ENCODE peak calls at places on chromosome 20, in six cellular contexts. A is SK-N-SH, U is GM12878, W is HCT116, Y is H1, G is HepG2. K is an unnamed sample.

GRCh38 chr20:49284818-49285217 is 7.0 kb upstream of the ZNFX1 start:
- DNase-seq in A (no peak), U (no peak), W (no peak), Y (no peak), G (no peak), K (no peak)

GRCh38 chr20:53872561-53873248 is 197.7 kb downstream of the BCAS1 start:
- DNase-seq in A (no peak), U (peak; percentile 70), W (no peak), Y (no peak), G (no peak), K (no peak)

GRCh38 chr20:31706607-31707257 is 15.9 kb downstream of the BCL2L1 start:
- DNase-seq in A (no peak), U (no peak), W (no peak), Y (no peak), G (peak; percentile 97), K (no peak)

GRCh38 chr20:11032611-11033010 is 358.8 kb upstream of the JAG1 start:
- DNase-seq in A (no peak), U (no peak), W (no peak), Y (no peak), G (no peak), K (no peak)

GRCh38 chr20:1274485-1275313 is 8.6 kb downstream of the SNPH start:
- DNase-seq in A (peak; percentile 51), U (no peak), W (no peak), Y (no peak), G (no peak), K (no peak)

GRCh38 chr20:2693286-2693995 is 861 bp downstream of the EBF4 start:
- DNase-seq in A (peak; percentile 90), U (no peak), W (no peak), Y (peak; percentile 67), G (no peak), K (no peak)

GRCh38 chr20:58894652-58895051 is 42.1 kb downstream of the GNAS start:
- DNase-seq in A (no peak), U (no peak), W (no peak), Y (no peak), G (no peak), K (no peak)

GRCh38 chr20:531608-532007 is 12.0 kb downstream of the CSNK2A1 start:
- DNase-seq in A (no peak), U (no peak), W (no peak), Y (no peak), G (peak; percentile 50), K (no peak)

GRCh38 chr20:49818810-49819209 is 6.2 kb downstream of the SLC9A8 start:
- DNase-seq in A (no peak), U (no peak), W (no peak), Y (no peak), G (no peak), K (no peak)

GRCh38 chr20:12207875-12208274 is 290.2 kb downstream of the BTBD3 start:
- DNase-seq in A (peak; percentile 5), U (no peak), W (peak; percentile 0), Y (peak; percentile 77), G (peak; percentile 44), K (no peak)

GRCh38 chr20:13102237-13102636 is 93.5 kb downstream of the SPTLC3 start:
- DNase-seq in A (no peak), U (no peak), W (no peak), Y (no peak), G (no peak), K (no peak)

GRCh38 chr20:13464702-13465101 is 174.0 kb downstream of the TASP1 start:
- DNase-seq in A (no peak), U (no peak), W (no peak), Y (no peak), G (no peak), K (no peak)

GRCh38 chr20:25399038-25399430 is 8.4 kb upstream of the ABHD12 start:
- DNase-seq in A (peak; percentile 68), U (no peak), W (peak; percentile 68), Y (no peak), G (peak; percentile 91), K (peak; percentile 47)

GRCh38 chr20:35329435-35330139 is 37.4 kb upstream of the FAM83C start:
- DNase-seq in A (peak; percentile 34), U (no peak), W (no peak), Y (peak; percentile 89), G (peak; percentile 75), K (no peak)

GRCh38 chr20:24095753-24096152 is 107.2 kb upstream of the GGTLC1 start:
- DNase-seq in A (no peak), U (no peak), W (no peak), Y (no peak), G (no peak), K (no peak)

GRCh38 chr20:3275064-3275935 is 36.3 kb upstream of the SLC4A11 start:
- DNase-seq in A (no peak), U (no peak), W (no peak), Y (no peak), G (no peak), K (no peak)

GRCh38 chr20:38293490-38294333 is 10.2 kb upstream of the BPI start:
- DNase-seq in A (no peak), U (no peak), W (no peak), Y (no peak), G (no peak), K (no peak)

GRCh38 chr20:11553603-11554002 is 364.1 kb upstream of the BTBD3 start:
- DNase-seq in A (no peak), U (no peak), W (no peak), Y (no peak), G (peak; percentile 9), K (no peak)

GRCh38 chr20:8306916-8307315 is 174.8 kb downstream of the PLCB1 start:
- DNase-seq in A (peak; percentile 33), U (no peak), W (no peak), Y (no peak), G (no peak), K (no peak)

GRCh38 chr20:46423342-46423741 is 16.9 kb upstream of the ELMO2 start:
- DNase-seq in A (no peak), U (no peak), W (no peak), Y (no peak), G (no peak), K (no peak)

GRCh38 chr20:44018684-44019637 is 104.3 kb downstream of the TOX2 start:
- DNase-seq in A (no peak), U (no peak), W (no peak), Y (no peak), G (no peak), K (no peak)

GRCh38 chr20:53162251-53162835 is 190.2 kb downstream of the TSHZ2 start:
- DNase-seq in A (no peak), U (no peak), W (peak; percentile 42), Y (peak; percentile 54), G (no peak), K (no peak)

GRCh38 chr20:35327074-35327976 is 35.1 kb upstream of the FAM83C start:
- DNase-seq in A (no peak), U (no peak), W (no peak), Y (no peak), G (peak; percentile 100), K (no peak)

GRCh38 chr20:23488470-23488869 is 2.4 kb upstream of the CST8 start:
- DNase-seq in A (no peak), U (no peak), W (no peak), Y (no peak), G (no peak), K (no peak)

GRCh38 chr20:49701916-49702315 is 11.8 kb downstream of the B4GALT5 start:
- DNase-seq in A (no peak), U (no peak), W (no peak), Y (no peak), G (no peak), K (no peak)

GRCh38 chr20:54123587-54124180 is 50.1 kb downstream of the CYP24A1 start:
- DNase-seq in A (no peak), U (no peak), W (peak; percentile 100), Y (peak; percentile 51), G (peak; percentile 100), K (no peak)

GRCh38 chr20:32263398-32263954 is 14.0 kb upstream of the KIF3B start:
- DNase-seq in A (no peak), U (no peak), W (no peak), Y (no peak), G (peak; percentile 62), K (no peak)

GRCh38 chr20:40984496-40984895 is 44.1 kb upstream of the TOP1 start:
- DNase-seq in A (no peak), U (no peak), W (no peak), Y (peak; percentile 20), G (no peak), K (no peak)

GRCh38 chr20:40982415-40983145 is 46.0 kb upstream of the TOP1 start:
- DNase-seq in A (no peak), U (no peak), W (no peak), Y (peak; percentile 7), G (no peak), K (no peak)

GRCh38 chr20:40990542-40991120 is 38.0 kb upstream of the TOP1 start:
- DNase-seq in A (peak; percentile 84), U (peak; percentile 70), W (peak; percentile 75), Y (peak; percentile 79), G (peak; percentile 93), K (no peak)

GRCh38 chr20:40983898-40984297 is 44.7 kb upstream of the TOP1 start:
- DNase-seq in A (no peak), U (no peak), W (no peak), Y (no peak), G (no peak), K (no peak)

GRCh38 chr20:40986774-40987173 is 41.8 kb upstream of the TOP1 start:
- DNase-seq in A (no peak), U (no peak), W (no peak), Y (peak; percentile 6), G (no peak), K (no peak)
- H3K4me3 ChIP-seq in A (no peak overlapping the region), U (peak overlapping the region; percentile 12), W (no peak overlapping the region), Y (no peak overlapping the region), G (no peak overlapping the region), K (no peak overlapping the region)

GRCh38 chr20:42204261-42204660 is 586.1 kb upstream of the CHD6 start:
- DNase-seq in A (peak; percentile 21), U (no peak), W (no peak), Y (no peak), G (peak; percentile 28), K (no peak)
- H3K9ac ChIP-seq in A (no peak overlapping the region), U (no peak overlapping the region), W (no peak overlapping the region), Y (no peak overlapping the region), G (no peak overlapping the region), K (no peak overlapping the region)

GRCh38 chr20:9955646-9956045 is 79.1 kb upstream of the ANKEF1 start:
- DNase-seq in A (no peak), U (no peak), W (no peak), Y (no peak), G (no peak), K (no peak)
- TF ChIP-seq POLR2AphosphoS5 in A (no peak), U (no peak), W (no peak), Y (no peak), G (no peak), K (no peak)

DNA sequence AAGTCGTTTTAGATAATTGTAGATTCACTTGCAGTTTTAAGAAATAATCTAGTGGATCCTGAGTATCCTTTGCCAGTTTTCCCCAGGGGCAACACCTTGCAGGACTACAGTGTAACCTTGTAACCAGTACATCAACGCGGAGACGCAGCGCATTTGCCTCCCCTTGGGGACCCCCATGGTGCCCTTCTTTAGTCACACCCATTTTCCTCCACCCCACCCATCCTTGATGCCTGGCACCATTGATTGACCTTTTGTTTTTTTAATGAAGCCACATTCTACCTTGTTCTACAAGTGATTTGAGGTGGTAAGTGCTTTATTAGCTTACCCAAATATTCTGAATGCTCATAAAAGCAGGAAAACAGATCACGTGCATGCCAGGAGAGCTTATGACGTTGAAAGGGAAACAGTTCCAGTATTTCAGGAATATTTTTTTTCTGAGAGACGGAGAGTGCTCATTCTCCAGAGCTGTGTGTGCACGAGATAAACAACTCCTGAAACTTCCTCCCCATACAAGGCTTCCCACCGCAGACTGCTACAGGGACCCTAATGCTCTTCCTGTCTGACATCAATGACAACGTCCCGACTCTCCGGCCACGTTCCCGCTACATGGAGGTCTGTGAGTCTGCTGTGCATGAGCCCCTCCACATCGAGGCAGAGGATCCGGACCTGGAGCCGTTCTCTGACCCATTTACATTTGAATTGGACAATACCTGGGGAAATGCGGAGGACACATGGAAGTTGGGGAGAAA is 35.7 kb downstream of the CDH26 start:
- DNase-seq in A (no peak), U (no peak), W (no peak), Y (no peak), G (no peak), K (no peak)
- H3K4me3 ChIP-seq in A (no peak overlapping the region), U (no peak overlapping the region), W (no peak overlapping the region), Y (peak overlapping the region; percentile 42), G (no peak overlapping the region), K (no peak overlapping the region)

K was measured in SK-N-MC.